ENCODE peak calls at places on chromosomes 5 and 9, in seven cellular contexts. H, Z, T, I, S, B and E are unnamed samples.

GRCh38 chr5:105882956-105883481 is 1787.7 kb downstream of the EFNA5 start:
- DNase-seq in S (no peak), H (no peak), Z (peak; percentile 95), I (no peak), T (no peak), B (no peak), E (no peak)

GRCh38 chr9:77673912-77674791 is 26.0 kb upstream of the GNA14 start:
- DNase-seq in S (no peak), Z (no peak), H (no peak), T (no peak), I (no peak), B (no peak), E (no peak)

GRCh38 chr5:71996789-71997188 is 110.5 kb upstream of the MAP1B start:
- DNase-seq in B (no peak), I (no peak), H (no peak), T (no peak), S (no peak), Z (no peak), E (no peak)

GRCh38 chr9:133566382-133566781 is 31.9 kb downstream of the ADAMTSL2 start:
- DNase-seq in B (no peak), Z (no peak), I (no peak), S (no peak), H (no peak), T (no peak), E (no peak)

GRCh38 chr9:128635266-128636023 is 21.2 kb downstream of the DYNC2I2 start:
- DNase-seq in I (peak; percentile 86), T (peak; percentile 94), H (peak; percentile 86), Z (peak; percentile 97), B (peak; percentile 95), S (peak; percentile 96), E (no peak)

GRCh38 chr5:149820536-149821503 is 90.7 kb downstream of the PPARGC1B start:
- DNase-seq in H (no peak), B (no peak), I (no peak), Z (no peak), S (no peak), T (no peak), E (no peak)

GRCh38 chr9:69171049-69171448 is 3.0 kb upstream of the TJP2 start:
- DNase-seq in B (no peak), T (no peak), S (no peak), Z (peak; percentile 93), H (peak; percentile 89), I (peak; percentile 54), E (no peak)

GRCh38 chr5:55384072-55384471 is 76.3 kb downstream of the MTREX start:
- DNase-seq in S (no peak), T (no peak), Z (no peak), H (no peak), I (no peak), B (no peak), E (no peak)

GRCh38 chr9:136117291-136118060 is 1.2 kb downstream of the TMEM250 start:
- DNase-seq in I (peak; percentile 73), S (no peak), B (no peak), Z (no peak), H (no peak), T (no peak), E (no peak)

GRCh38 chr9:127021664-127022337 is 100.6 kb downstream of the ANGPTL2 start:
- DNase-seq in Z (no peak), S (peak; percentile 49), T (peak; percentile 93), I (peak; percentile 91), H (no peak), B (peak; percentile 59), E (no peak)

GRCh38 chr9:113309204-113309813 is 6.1 kb upstream of the RNF183 start:
- DNase-seq in I (no peak), Z (peak; percentile 55), H (peak; percentile 55), B (no peak), T (no peak), S (no peak), E (no peak)

GRCh38 chr5:133245191-133246052 is 193.6 kb downstream of the HSPA4 start:
- DNase-seq in T (no peak), H (peak; percentile 44), Z (peak; percentile 94), B (peak; percentile 21), S (no peak), I (no peak), E (no peak)

GRCh38 chr5:92704590-92704989 is 876.4 kb downstream of the NR2F1-AS1 start:
- DNase-seq in I (no peak), S (no peak), H (no peak), B (no peak), Z (no peak), T (no peak), E (no peak)

GRCh38 chr9:74846771-74847170 is 41.0 kb downstream of the TRPM6 start:
- DNase-seq in B (no peak), T (no peak), Z (peak; percentile 35), H (no peak), S (no peak), I (no peak), E (no peak)

GRCh38 chr5:139747583-139748504 is 47.8 kb upstream of the PSD2 start:
- DNase-seq in S (peak; percentile 64), H (peak; percentile 21), B (peak; percentile 53), Z (no peak), I (peak; percentile 56), T (no peak), E (no peak)

GRCh38 chr5:5572010-5572982 is 149.8 kb downstream of the ICE1 start:
- DNase-seq in B (no peak), I (peak; percentile 60), S (no peak), Z (no peak), T (no peak), H (no peak), E (no peak)

GRCh38 chr5:112614986-112615385 is 122.7 kb upstream of the APC start:
- DNase-seq in H (no peak), S (no peak), T (no peak), Z (peak; percentile 54), I (no peak), B (no peak), E (no peak)

GRCh38 chr5:169745441-169746146 is 108.5 kb downstream of the DOCK2 start:
- DNase-seq in S (no peak), H (no peak), Z (peak; percentile 36), I (no peak), T (no peak), B (no peak), E (no peak)

GRCh38 chr9:93117924-93118862 is 15.9 kb downstream of the NINJ1 start:
- DNase-seq in S (peak; percentile 10), I (no peak), B (peak; percentile 26), T (peak; percentile 41), H (no peak), Z (no peak), E (no peak)

DNA sequence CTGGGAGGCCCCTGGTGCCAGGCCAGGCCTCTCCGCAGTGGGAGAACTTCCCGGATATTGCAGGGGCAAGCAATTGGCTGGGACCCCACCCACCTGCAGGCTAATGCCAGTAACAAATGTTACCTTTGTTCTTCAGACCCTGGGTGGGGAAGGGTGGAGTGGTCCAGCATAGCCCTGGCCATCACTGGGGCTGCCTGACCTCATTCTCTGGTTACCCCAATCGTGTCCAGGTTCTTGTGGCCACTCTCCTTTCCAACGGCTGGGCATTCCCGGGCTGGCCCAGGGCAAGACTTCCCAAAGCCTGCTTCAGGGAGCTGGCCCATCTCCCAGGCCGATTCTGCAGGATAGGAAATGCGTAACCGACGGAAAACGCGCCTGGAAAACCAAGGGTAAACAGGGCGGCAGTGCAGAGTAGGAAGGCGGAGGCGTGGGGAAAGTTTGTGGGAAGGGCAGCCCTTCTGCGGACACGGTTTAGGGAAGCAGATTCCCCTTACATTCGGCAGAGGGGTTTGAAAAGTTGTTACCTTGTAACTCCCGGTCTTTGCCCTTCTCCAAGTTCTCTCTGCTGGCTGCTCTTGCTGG is 3.6 kb downstream of the NRARP start:
- DNase-seq in S (peak; percentile 58), B (no peak), I (peak; percentile 70), T (peak; percentile 65), Z (no peak), H (peak; percentile 94), E (no peak)
- H3K4me1 ChIP-seq in S (peaks cover 34% of the 10 kb centered on the region), B (peaks cover 48% of the 10 kb centered on the region), I (peaks cover 63% of the 10 kb centered on the region), T (peaks cover 70% of the 10 kb centered on the region), Z (peaks cover 9% of the 10 kb centered on the region), H (peaks cover 54% of the 10 kb centered on the region), E (peaks cover 7% of the 10 kb centered on the region)

GRCh38 chr9:130782883-130783537 is 52.0 kb upstream of the ABL1 start:
- DNase-seq in B (no peak), H (no peak), S (no peak), T (no peak), Z (no peak), I (no peak), E (no peak)
- H3K4me3 ChIP-seq in B (no peak overlapping the region), H (no peak overlapping the region), S (no peak overlapping the region), T (no peak overlapping the region), Z (no peak overlapping the region), I (no peak overlapping the region), E (no peak overlapping the region)

GRCh38 chr9:8604201-8604600 is 804.6 kb upstream of the DMAC1 start:
- DNase-seq in S (no peak), I (no peak), B (no peak), H (no peak), T (no peak), Z (no peak), E (no peak)

GRCh38 chr9:8599937-8600336 is 800.4 kb upstream of the DMAC1 start:
- DNase-seq in H (no peak), T (no peak), B (no peak), Z (no peak), S (no peak), I (no peak), E (no peak)

GRCh38 chr9:8600914-8601680 is 801.5 kb upstream of the DMAC1 start:
- DNase-seq in I (no peak), T (no peak), S (no peak), B (no peak), H (no peak), Z (no peak), E (no peak)
- H3K27me3 ChIP-seq in I (no peaks in the 10 kb centered on the region), T (no peaks in the 10 kb centered on the region), S (no peaks in the 10 kb centered on the region), B (no peaks in the 10 kb centered on the region), H (no peaks in the 10 kb centered on the region), Z (no peaks in the 10 kb centered on the region), E (no peaks in the 10 kb centered on the region)

GRCh38 chr5:154786414-154786813 is 31.2 kb downstream of the LARP1 start:
- DNase-seq in Z (no peak), B (no peak), T (no peak), S (no peak), H (no peak), I (no peak), E (no peak)
- H3K4me1 ChIP-seq in Z (no peaks in the 10 kb centered on the region), B (peaks cover 63% of the 10 kb centered on the region), T (peaks cover 54% of the 10 kb centered on the region), S (peaks cover 39% of the 10 kb centered on the region), H (peaks cover 7% of the 10 kb centered on the region), I (peaks cover 78% of the 10 kb centered on the region), E (peaks cover 31% of the 10 kb centered on the region)